ENCODE peak calls at places on chromosomes 1 and 21, in six cellular contexts. One of them, this sample, is unnamed.

GRCh38 chr1:70874063-70874462 is 173.6 kb downstream of the PTGER3 start:
- DNase-seq in NCI-H345: no peak
- DNase-seq in GM13976: no peak
- DNase-seq in prostate gland: no peak
- DNase-seq in naive thymus-derived CD4-positive, alpha-beta T cell: no peak
- DNase-seq in T47D: no peak
- DNase-seq in this sample: no peak

GRCh38 chr1:53595906-53596305 is 136.7 kb downstream of the DMRTB1 start:
- DNase-seq in NCI-H345: no peak
- DNase-seq in GM13976: no peak
- DNase-seq in prostate gland: no peak
- DNase-seq in naive thymus-derived CD4-positive, alpha-beta T cell: no peak
- DNase-seq in T47D: no peak
- DNase-seq in this sample: no peak

GRCh38 chr1:181645171-181645570 is 161.9 kb downstream of the CACNA1E start:
- DNase-seq in NCI-H345: no peak
- DNase-seq in GM13976: no peak
- DNase-seq in prostate gland: no peak
- DNase-seq in naive thymus-derived CD4-positive, alpha-beta T cell: no peak
- DNase-seq in T47D: no peak
- DNase-seq in this sample: no peak

GRCh38 chr1:226690460-226690982 is 48.6 kb downstream of the ITPKB start:
- DNase-seq in NCI-H345: peak; percentile 91
- DNase-seq in GM13976: no peak
- DNase-seq in prostate gland: peak; percentile 48
- DNase-seq in naive thymus-derived CD4-positive, alpha-beta T cell: peak; percentile 93
- DNase-seq in T47D: no peak
- DNase-seq in this sample: no peak

GRCh38 chr1:53672785-53673184 is 66.2 kb downstream of the GLIS1 start:
- DNase-seq in NCI-H345: no peak
- DNase-seq in GM13976: no peak
- DNase-seq in prostate gland: no peak
- DNase-seq in naive thymus-derived CD4-positive, alpha-beta T cell: no peak
- DNase-seq in T47D: no peak
- DNase-seq in this sample: no peak

GRCh38 chr1:235425357-235425756 is 58.1 kb downstream of the TBCE start:
- DNase-seq in NCI-H345: no peak
- DNase-seq in GM13976: no peak
- DNase-seq in prostate gland: no peak
- DNase-seq in naive thymus-derived CD4-positive, alpha-beta T cell: no peak
- DNase-seq in T47D: no peak
- DNase-seq in this sample: no peak

GRCh38 chr1:94130851-94131595 is 10.1 kb upstream of the ABCA4 start:
- DNase-seq in NCI-H345: no peak
- DNase-seq in GM13976: no peak
- DNase-seq in prostate gland: no peak
- DNase-seq in naive thymus-derived CD4-positive, alpha-beta T cell: no peak
- DNase-seq in T47D: no peak
- DNase-seq in this sample: no peak

GRCh38 chr1:15290382-15290781 is 43.4 kb downstream of the FHAD1 start:
- DNase-seq in NCI-H345: no peak
- DNase-seq in GM13976: no peak
- DNase-seq in prostate gland: no peak
- DNase-seq in naive thymus-derived CD4-positive, alpha-beta T cell: no peak
- DNase-seq in T47D: no peak
- DNase-seq in this sample: no peak

GRCh38 chr1:29426701-29427279 is 190.5 kb downstream of the PTPRU start:
- DNase-seq in NCI-H345: peak; percentile 89
- DNase-seq in GM13976: no peak
- DNase-seq in prostate gland: no peak
- DNase-seq in naive thymus-derived CD4-positive, alpha-beta T cell: no peak
- DNase-seq in T47D: no peak
- DNase-seq in this sample: peak; percentile 6

GRCh38 chr1:184387069-184387870 is 441 bp downstream of the C1orf21 start:
- DNase-seq in NCI-H345: peak; percentile 54
- DNase-seq in GM13976: peak; percentile 43
- DNase-seq in prostate gland: peak; percentile 43
- DNase-seq in naive thymus-derived CD4-positive, alpha-beta T cell: no peak
- DNase-seq in T47D: no peak
- DNase-seq in this sample: peak; percentile 47

GRCh38 chr1:44594353-44594752 is 79.9 kb downstream of the TMEM53 start:
- DNase-seq in NCI-H345: no peak
- DNase-seq in GM13976: no peak
- DNase-seq in prostate gland: no peak
- DNase-seq in naive thymus-derived CD4-positive, alpha-beta T cell: no peak
- DNase-seq in T47D: no peak
- DNase-seq in this sample: no peak

GRCh38 chr1:80675469-80675868 is 1125.3 kb upstream of the ADGRL2 start:
- DNase-seq in NCI-H345: no peak
- DNase-seq in GM13976: no peak
- DNase-seq in prostate gland: no peak
- DNase-seq in naive thymus-derived CD4-positive, alpha-beta T cell: no peak
- DNase-seq in T47D: no peak
- DNase-seq in this sample: no peak

GRCh38 chr1:18511469-18511997 is 30.8 kb downstream of the KLHDC7A start:
- DNase-seq in NCI-H345: peak; percentile 21
- DNase-seq in GM13976: no peak
- DNase-seq in prostate gland: no peak
- DNase-seq in naive thymus-derived CD4-positive, alpha-beta T cell: no peak
- DNase-seq in T47D: no peak
- DNase-seq in this sample: no peak

GRCh38 chr21:44615466-44615865 is 3.6 kb downstream of the KRTAP10-8 start:
- DNase-seq in NCI-H345: no peak
- DNase-seq in GM13976: no peak
- DNase-seq in prostate gland: no peak
- DNase-seq in naive thymus-derived CD4-positive, alpha-beta T cell: no peak
- DNase-seq in T47D: no peak
- DNase-seq in this sample: no peak

GRCh38 chr1:180177931-180178330 is 23.3 kb downstream of the QSOX1 start:
- DNase-seq in NCI-H345: no peak
- DNase-seq in GM13976: no peak
- DNase-seq in prostate gland: no peak
- DNase-seq in naive thymus-derived CD4-positive, alpha-beta T cell: no peak
- DNase-seq in T47D: no peak
- DNase-seq in this sample: no peak

GRCh38 chr1:221576268-221576667 is 165.6 kb downstream of the DUSP10 start:
- DNase-seq in NCI-H345: no peak
- DNase-seq in GM13976: no peak
- DNase-seq in prostate gland: no peak
- DNase-seq in naive thymus-derived CD4-positive, alpha-beta T cell: no peak
- DNase-seq in T47D: no peak
- DNase-seq in this sample: no peak

GRCh38 chr1:91549041-91549735 is 48.5 kb downstream of the CDC7 start:
- DNase-seq in NCI-H345: no peak
- DNase-seq in GM13976: no peak
- DNase-seq in prostate gland: no peak
- DNase-seq in naive thymus-derived CD4-positive, alpha-beta T cell: no peak
- DNase-seq in T47D: no peak
- DNase-seq in this sample: no peak

GRCh38 chr1:8765253-8765652 is 52.2 kb downstream of the RERE start:
- DNase-seq in NCI-H345: no peak
- DNase-seq in GM13976: no peak
- DNase-seq in prostate gland: no peak
- DNase-seq in naive thymus-derived CD4-positive, alpha-beta T cell: no peak
- DNase-seq in T47D: no peak
- DNase-seq in this sample: no peak

GRCh38 chr1:54774820-54775498 is 10.6 kb upstream of the PARS2 start:
- DNase-seq in NCI-H345: no peak
- DNase-seq in GM13976: no peak
- DNase-seq in prostate gland: no peak
- DNase-seq in naive thymus-derived CD4-positive, alpha-beta T cell: no peak
- DNase-seq in T47D: no peak
- DNase-seq in this sample: peak; percentile 8

GRCh38 chr1:63635681-63636080 is 42.5 kb downstream of the PGM1 start:
- DNase-seq in NCI-H345: no peak
- DNase-seq in GM13976: no peak
- DNase-seq in prostate gland: no peak
- DNase-seq in naive thymus-derived CD4-positive, alpha-beta T cell: no peak
- DNase-seq in T47D: no peak
- DNase-seq in this sample: no peak

GRCh38 chr1:114468710-114469468 is 42.1 kb downstream of the TRIM33 start:
- DNase-seq in NCI-H345: no peak
- DNase-seq in GM13976: no peak
- DNase-seq in prostate gland: no peak
- DNase-seq in naive thymus-derived CD4-positive, alpha-beta T cell: no peak
- DNase-seq in T47D: no peak
- DNase-seq in this sample: no peak

GRCh38 chr1:196455697-196456096 is 152.5 kb downstream of the KCNT2 start:
- DNase-seq in NCI-H345: no peak
- DNase-seq in GM13976: no peak
- DNase-seq in prostate gland: no peak
- DNase-seq in naive thymus-derived CD4-positive, alpha-beta T cell: no peak
- DNase-seq in T47D: no peak
- DNase-seq in this sample: no peak

GRCh38 chr1:172671591-172671990 is 12.7 kb downstream of the FASLG start:
- DNase-seq in NCI-H345: no peak
- DNase-seq in GM13976: no peak
- DNase-seq in prostate gland: no peak
- DNase-seq in naive thymus-derived CD4-positive, alpha-beta T cell: no peak
- DNase-seq in T47D: peak; percentile 32
- DNase-seq in this sample: no peak

GRCh38 chr1:26029864-26030481 is 8.4 kb downstream of the EXTL1 start:
- DNase-seq in NCI-H345: no peak
- DNase-seq in GM13976: no peak
- DNase-seq in prostate gland: no peak
- DNase-seq in naive thymus-derived CD4-positive, alpha-beta T cell: no peak
- DNase-seq in T47D: no peak
- DNase-seq in this sample: no peak

GRCh38 chr1:157004286-157004685 is 41.3 kb downstream of the ARHGEF11 start:
- DNase-seq in NCI-H345: no peak
- DNase-seq in GM13976: no peak
- DNase-seq in prostate gland: no peak
- DNase-seq in naive thymus-derived CD4-positive, alpha-beta T cell: no peak
- DNase-seq in T47D: no peak
- DNase-seq in this sample: no peak

GRCh38 chr1:147892731-147893214 is 9.8 kb upstream of the GJA8 start:
- DNase-seq in NCI-H345: peak; percentile 78
- DNase-seq in GM13976: peak; percentile 58
- DNase-seq in prostate gland: peak; percentile 16
- DNase-seq in naive thymus-derived CD4-positive, alpha-beta T cell: no peak
- DNase-seq in T47D: peak; percentile 39
- DNase-seq in this sample: peak; percentile 20

GRCh38 chr1:161792740-161793139 is 26.6 kb downstream of the ATF6 start:
- DNase-seq in NCI-H345: peak; percentile 39
- DNase-seq in GM13976: peak; percentile 36
- DNase-seq in prostate gland: peak; percentile 15
- DNase-seq in naive thymus-derived CD4-positive, alpha-beta T cell: peak; percentile 18
- DNase-seq in T47D: no peak
- DNase-seq in this sample: no peak

GRCh38 chr1:172742599-172743500 is 83.9 kb downstream of the FASLG start:
- DNase-seq in NCI-H345: peak; percentile 33
- DNase-seq in GM13976: no peak
- DNase-seq in prostate gland: no peak
- DNase-seq in naive thymus-derived CD4-positive, alpha-beta T cell: no peak
- DNase-seq in T47D: no peak
- DNase-seq in this sample: no peak

GRCh38 chr1:234205966-234206365 is 167.3 kb upstream of the COA6 start:
- DNase-seq in NCI-H345: no peak
- DNase-seq in GM13976: no peak
- DNase-seq in prostate gland: no peak
- DNase-seq in naive thymus-derived CD4-positive, alpha-beta T cell: no peak
- DNase-seq in T47D: no peak
- DNase-seq in this sample: no peak

GRCh38 chr1:16886860-16887605 is 8.7 kb upstream of the RNU1-2 start:
- DNase-seq in NCI-H345: no peak
- DNase-seq in GM13976: no peak
- DNase-seq in prostate gland: no peak
- DNase-seq in naive thymus-derived CD4-positive, alpha-beta T cell: no peak
- DNase-seq in T47D: no peak
- DNase-seq in this sample: no peak

GRCh38 chr1:12650001-12650421 is 6.1 kb downstream of the AADACL4 start:
- DNase-seq in NCI-H345: no peak
- DNase-seq in GM13976: no peak
- DNase-seq in prostate gland: no peak
- DNase-seq in naive thymus-derived CD4-positive, alpha-beta T cell: no peak
- DNase-seq in T47D: no peak
- DNase-seq in this sample: no peak

GRCh38 chr1:187237542-187237941 is 408.8 kb downstream of the PLA2G4A start:
- DNase-seq in NCI-H345: no peak
- DNase-seq in GM13976: no peak
- DNase-seq in prostate gland: no peak
- DNase-seq in naive thymus-derived CD4-positive, alpha-beta T cell: no peak
- DNase-seq in T47D: no peak
- DNase-seq in this sample: no peak

GRCh38 chr21:40620386-40621145 is 226.4 kb downstream of the DSCAM start:
- DNase-seq in NCI-H345: no peak
- DNase-seq in GM13976: no peak
- DNase-seq in prostate gland: no peak
- DNase-seq in naive thymus-derived CD4-positive, alpha-beta T cell: no peak
- DNase-seq in T47D: no peak
- DNase-seq in this sample: no peak

GRCh38 chr21:33421713-33422393 is 18.6 kb downstream of the IFNGR2 start:
- DNase-seq in NCI-H345: no peak
- DNase-seq in GM13976: no peak
- DNase-seq in prostate gland: no peak
- DNase-seq in naive thymus-derived CD4-positive, alpha-beta T cell: no peak
- DNase-seq in T47D: no peak
- DNase-seq in this sample: no peak

GRCh38 chr1:115642168-115643072 is 650 bp downstream of the VANGL1 start:
- DNase-seq in NCI-H345: peak; percentile 72
- DNase-seq in GM13976: peak; percentile 75
- DNase-seq in prostate gland: peak; percentile 57
- DNase-seq in naive thymus-derived CD4-positive, alpha-beta T cell: no peak
- DNase-seq in T47D: peak; percentile 60
- DNase-seq in this sample: peak; percentile 68

GRCh38 chr1:117367769-117368059 is 465 bp downstream of the MAN1A2 start:
- DNase-seq in NCI-H345: no peak
- DNase-seq in GM13976: no peak
- DNase-seq in prostate gland: no peak
- DNase-seq in naive thymus-derived CD4-positive, alpha-beta T cell: peak; percentile 26
- DNase-seq in T47D: no peak
- DNase-seq in this sample: no peak

GRCh38 chr1:198656500-198656932 is 17.7 kb downstream of the PTPRC start:
- DNase-seq in NCI-H345: no peak
- DNase-seq in GM13976: no peak
- DNase-seq in prostate gland: peak; percentile 89
- DNase-seq in naive thymus-derived CD4-positive, alpha-beta T cell: peak; percentile 96
- DNase-seq in T47D: no peak
- DNase-seq in this sample: peak; percentile 31

GRCh38 chr1:30265127-30266070 is 458.0 kb downstream of the MATN1 start:
- DNase-seq in NCI-H345: no peak
- DNase-seq in GM13976: no peak
- DNase-seq in prostate gland: no peak
- DNase-seq in naive thymus-derived CD4-positive, alpha-beta T cell: no peak
- DNase-seq in T47D: no peak
- DNase-seq in this sample: no peak

This sample was measured in thyroid gland.